ENCODE peak calls at places on chromosome 10, in eight cellular contexts. P, A, E, Y, K, D, Z and X are unnamed samples.

GRCh38 chr10:31319602-31320178 is 674 bp downstream of the ZEB1 start:
- DNase-seq in E (no peak), P (peak; percentile 75), K (no peak), Z (no peak), Y (no peak), A (no peak), D (no peak), X (peak; percentile 16)

GRCh38 chr10:60349426-60349825 is 40.2 kb downstream of the ANK3 start:
- DNase-seq in K (no peak), A (no peak), E (no peak), D (no peak), Z (no peak), P (no peak), Y (no peak), X (no peak)

GRCh38 chr10:44316187-44316921 is 68.5 kb downstream of the CXCL12 start:
- DNase-seq in K (no peak), E (no peak), P (peak; percentile 16), D (no peak), Z (no peak), A (no peak), Y (no peak), X (no peak)

GRCh38 chr10:93059975-93060886 is at the start of gene CYP26C1:
- DNase-seq in K (no peak), Z (no peak), P (no peak), A (no peak), D (no peak), Y (no peak), E (no peak), X (no peak)

GRCh38 chr10:13684252-13684791 is 97.6 kb downstream of the PRPF18 start:
- DNase-seq in D (peak; percentile 88), K (peak; percentile 88), Z (peak; percentile 82), Y (no peak), A (no peak), E (no peak), P (no peak), X (peak; percentile 20)

GRCh38 chr10:74589226-74589673 is 237.2 kb upstream of the KAT6B start:
- DNase-seq in K (peak; percentile 99), D (peak; percentile 91), P (peak; percentile 81), A (peak; percentile 52), Z (peak; percentile 94), E (peak; percentile 70), Y (peak; percentile 76), X (no peak)

GRCh38 chr10:62093863-62094291 is 174.8 kb downstream of the RTKN2 start:
- DNase-seq in Z (no peak), Y (no peak), E (no peak), A (no peak), D (no peak), P (no peak), K (peak; percentile 79), X (no peak)

GRCh38 chr10:7457478-7458316 is 46.9 kb upstream of the SFMBT2 start:
- DNase-seq in K (no peak), A (no peak), Z (no peak), D (no peak), Y (no peak), E (no peak), P (no peak), X (no peak)

GRCh38 chr10:124521429-124521871 is 59.8 kb downstream of the LHPP start:
- DNase-seq in E (no peak), Z (no peak), K (no peak), P (peak; percentile 1), A (no peak), Y (peak; percentile 20), D (no peak), X (no peak)

GRCh38 chr10:13095094-13095493 is 4.9 kb upstream of the OPTN start:
- DNase-seq in K (no peak), D (no peak), Z (no peak), A (no peak), P (no peak), E (no peak), Y (no peak), X (no peak)

GRCh38 chr10:77195101-77195500 is 442.5 kb downstream of the KCNMA1 start:
- DNase-seq in Z (no peak), E (no peak), A (peak; percentile 83), Y (peak; percentile 13), P (no peak), K (peak; percentile 90), D (no peak), X (no peak)

GRCh38 chr10:14775656-14776055 is 959 bp upstream of the FAM107B start:
- DNase-seq in D (no peak), A (no peak), P (no peak), Z (no peak), K (no peak), E (no peak), Y (no peak), X (no peak)

DNA sequence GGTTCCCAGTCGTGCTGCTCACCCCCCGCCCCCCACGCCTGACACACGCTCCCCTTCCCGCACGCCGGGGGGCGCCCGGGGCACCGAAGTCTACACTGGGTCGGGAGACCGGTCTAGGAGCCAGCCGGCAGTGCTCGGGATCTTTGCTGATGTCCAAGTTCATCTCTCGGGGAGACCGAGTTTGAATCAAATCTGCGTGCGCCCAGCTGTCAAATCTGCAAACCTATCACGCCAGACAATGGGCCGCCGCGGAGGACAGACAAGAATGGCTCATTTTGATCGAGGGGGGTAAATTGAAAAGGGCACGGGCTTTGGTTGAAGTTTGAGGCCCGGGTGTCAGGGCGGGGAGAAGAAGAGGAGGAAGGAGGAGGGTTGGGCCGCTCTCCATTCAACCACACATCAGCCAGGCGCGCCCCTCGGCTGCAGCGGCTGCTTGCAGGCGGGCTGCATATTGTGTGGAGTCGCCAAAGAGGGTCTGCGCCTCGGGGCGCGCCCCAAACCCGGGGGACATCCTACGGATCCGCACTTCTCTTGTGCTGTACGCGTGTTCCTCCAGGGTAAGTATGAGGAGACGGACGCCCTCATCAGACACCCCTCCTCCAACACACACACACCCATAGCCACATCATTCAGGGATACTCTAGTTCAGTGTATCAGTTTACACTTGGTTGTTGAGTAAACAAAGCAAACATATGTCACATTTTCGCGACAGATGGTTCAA is 1.3 kb upstream of the GFRA1 start:
- DNase-seq in Z (no peak), P (peak; percentile 65), A (no peak), D (peak; percentile 19), E (no peak), Y (no peak), K (no peak), X (peak; percentile 75)
- H3K4me3 ChIP-seq in Z (peak overlapping the region; percentile 53), P (peak overlapping the region; percentile 69), A (peak overlapping the region; percentile 70), D (peak overlapping the region; percentile 69), E (no peak overlapping the region), Y (peak overlapping the region; percentile 77), K (peak overlapping the region; percentile 47), X (peak overlapping the region; percentile 78)

GRCh38 chr10:120453886-120454285 is 3.1 kb upstream of the PLPP4 start:
- DNase-seq in Z (no peak), A (no peak), D (no peak), E (no peak), K (no peak), Y (no peak), P (no peak), X (no peak)
- TF ChIP-seq CTCF in Z (no peak), A (no peak), D (no peak), E (no peak), K (no peak), Y (no peak), P (no peak), X (no peak)

DNA sequence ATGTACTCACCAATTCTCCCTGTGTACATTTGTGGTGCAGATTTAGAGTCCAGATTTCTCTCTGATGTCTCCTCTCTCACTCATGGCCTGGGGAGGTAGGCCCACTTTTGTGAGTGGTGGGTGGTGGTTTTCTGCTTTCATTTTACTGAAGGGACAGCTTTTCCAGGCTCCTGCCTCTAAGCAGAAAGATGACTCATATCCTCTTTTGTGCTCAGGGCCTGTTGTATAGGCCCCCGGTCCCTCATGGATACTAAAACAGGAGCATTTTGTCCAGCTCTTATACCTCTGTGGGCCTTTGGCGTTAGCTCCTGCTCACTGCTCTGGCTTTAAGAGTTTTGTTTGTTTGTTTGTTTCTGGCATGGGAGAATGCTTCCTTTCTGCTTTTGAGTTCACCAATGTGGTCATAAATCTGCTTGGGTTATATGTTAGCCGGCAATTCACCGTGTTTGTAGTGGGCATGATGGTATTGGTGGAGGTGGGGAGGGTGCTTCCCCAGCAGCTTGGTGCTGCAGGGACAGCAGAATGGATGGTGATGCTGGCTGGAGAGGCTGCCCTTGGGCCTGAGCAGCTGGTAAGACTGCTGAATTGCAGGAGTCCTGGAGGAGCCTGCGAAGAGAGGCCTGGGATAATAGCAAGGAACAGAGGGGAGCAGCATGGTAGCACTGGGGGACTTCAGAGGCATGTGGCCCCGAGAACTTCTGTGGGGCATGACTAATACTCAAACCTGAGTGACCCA is 468.7 kb downstream of the RPS24 start:
- DNase-seq in K (peak; percentile 67), D (no peak), P (no peak), E (no peak), Y (no peak), Z (no peak), A (no peak), X (no peak)
- H3K27ac ChIP-seq in K (peak overlapping the region; percentile 25), D (no peak overlapping the region), P (no peak overlapping the region), E (no peak overlapping the region), Y (no peak overlapping the region), Z (no peak overlapping the region), A (no peak overlapping the region), X (no peak overlapping the region)

GRCh38 chr10:46267132-46267985 is 19.4 kb upstream of the ANTXRL start:
- DNase-seq in P (no peak), D (no peak), E (no peak), A (peak; percentile 8), Y (no peak), Z (peak; percentile 16), K (no peak), X (no peak)

GRCh38 chr10:46264737-46265368 is 21.9 kb upstream of the ANTXRL start:
- DNase-seq in Z (peak; percentile 28), P (no peak), Y (no peak), A (peak; percentile 16), D (no peak), K (no peak), E (no peak), X (no peak)

GRCh38 chr10:46263831-46264268 is 22.9 kb upstream of the ANTXRL start:
- DNase-seq in A (no peak), K (no peak), E (no peak), D (no peak), P (no peak), Z (peak; percentile 46), Y (no peak), X (no peak)

GRCh38 chr10:46266506-46266985 is 20.3 kb upstream of the ANTXRL start:
- DNase-seq in P (no peak), Z (peak; percentile 47), Y (no peak), A (peak; percentile 13), D (no peak), K (no peak), E (no peak), X (peak; percentile 27)

DNA sequence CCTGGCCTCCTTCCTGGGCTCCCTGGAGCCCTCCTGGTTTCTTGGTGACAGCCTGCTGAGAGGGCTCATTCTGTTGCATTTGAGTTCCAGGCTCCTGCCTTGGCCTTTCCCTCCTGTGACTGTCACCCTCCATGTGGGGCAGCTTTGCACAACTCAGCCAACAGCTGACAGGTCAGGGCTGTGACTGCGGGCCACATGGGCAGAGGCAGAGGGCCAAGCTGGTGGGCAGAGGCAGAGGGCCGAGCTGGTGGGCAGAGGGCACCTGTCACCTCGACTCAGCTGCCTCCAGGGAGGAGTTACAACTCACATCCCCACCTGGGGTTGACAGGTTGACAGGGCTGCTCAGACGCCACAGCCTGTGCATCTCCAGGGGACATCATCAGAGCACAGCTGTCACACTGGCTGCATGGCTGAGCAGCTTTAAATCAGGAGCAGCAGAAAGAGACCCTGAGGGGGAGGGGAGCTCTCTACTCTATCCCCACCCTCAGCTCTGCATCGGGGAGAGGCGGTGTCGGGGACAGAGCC is 20.8 kb upstream of the ANTXRL start:
- DNase-seq in Y (no peak), A (no peak), E (no peak), P (no peak), K (no peak), Z (peak; percentile 55), D (no peak), X (peak; percentile 66)
- H3K4me3 ChIP-seq in Y (no peak overlapping the region), A (no peak overlapping the region), E (no peak overlapping the region), P (no peak overlapping the region), K (no peak overlapping the region), Z (no peak overlapping the region), D (no peak overlapping the region), X (peak overlapping the region; percentile 17)